ENCODE peak calls at places on chromosomes 4 and X, in nine cellular contexts. D is AML-193; Z is HT1080; J is T-cell; W is stimulated activated naive CD8-positive, alpha-beta T cell treated with anti-CD3 and anti-CD28 coated beads, Interleukin-15, amount 100 ng/mL, for 72 hours; S is AG20443; K is fibroblast of lung; Y is coronary artery; F is ACHN. I is an unnamed sample.

GRCh38 chr4:188275686-188276085 is 136.4 kb downstream of the TRIML1 start:
- DNase-seq in D (no peak), Z (peak), J (no peak), W (no peak), S (no peak), K (no peak), Y (no peak), F (no peak), I (no peak)

GRCh38 chr4:3767569-3768288 is 1.5 kb downstream of the ADRA2C start:
- DNase-seq in D (no peak), Z (no peak), J (no peak), W (no peak), S (no peak), K (no peak), Y (no peak), F (no peak), I (no peak)

GRCh38 chr4:81135501-81135900 is 79.5 kb downstream of the PRKG2 start:
- DNase-seq in D (no peak), Z (no peak), J (no peak), W (no peak), S (no peak), K (peak), Y (no peak), F (no peak), I (no peak)

GRCh38 chrX:12917753-12918152 is 11.3 kb downstream of the TLR8 start:
- DNase-seq in D (no peak), Z (no peak), J (no peak), W (no peak), S (no peak), K (no peak), Y (no peak), F (no peak), I (no peak)

GRCh38 chr4:119128125-119128524 is 7.5 kb upstream of the MYOZ2 start:
- DNase-seq in D (no peak), Z (no peak), J (no peak), W (no peak), S (no peak), K (no peak), Y (no peak), F (no peak), I (no peak)

GRCh38 chr4:110663206-110663605 is 40.3 kb upstream of the PITX2 start:
- DNase-seq in D (no peak), Z (no peak), J (no peak), W (no peak), S (no peak), K (no peak), Y (no peak), F (no peak), I (peak)

GRCh38 chr4:67520141-67520540 is 25.2 kb downstream of the CENPC start:
- DNase-seq in D (no peak), Z (no peak), J (no peak), W (no peak), S (no peak), K (no peak), Y (no peak), F (no peak), I (no peak)

GRCh38 chr4:183554878-183555585 is 50.2 kb downstream of the ING2 start:
- DNase-seq in D (no peak), Z (no peak), J (no peak), W (no peak), S (no peak), K (no peak), Y (no peak), F (no peak), I (no peak)